ENCODE peak calls at places on chromosome 9, in nine cellular contexts. U is HFFc6, S is thoracic aorta, H is mesothelial cell of epicardium, W is endothelial cell, N is foreskin keratinocyte, L is fibroblast of mammary gland, G is pancreas, T is Peyer's patch. R is an unnamed sample.
A peak's percentile ranks its signal among the peaks of the same experiment; 100 is the strongest.

GRCh38 chr9:6655036-6655435 is 9.5 kb upstream of the GLDC start:
- DNase-seq in H (no peak), G (no peak), N (no peak), W (no peak), S (no peak), T (no peak), U (no peak), L (no peak), R (no peak)

GRCh38 chr9:110750272-110750671 is 81.7 kb downstream of the MUSK start:
- DNase-seq in S (no peak), T (no peak), N (no peak), H (no peak), W (no peak), G (peak; percentile 9), L (peak; percentile 79), U (no peak), R (no peak)

GRCh38 chr9:137788561-137789294 is 88.9 kb upstream of the CACNA1B start:
- DNase-seq in S (no peak), N (no peak), L (no peak), W (no peak), U (no peak), G (no peak), T (peak; percentile 89), H (no peak), R (no peak)

GRCh38 chr9:32551491-32552049 is 557 bp upstream of the SMIM27 start:
- DNase-seq in W (peak; percentile 28), U (no peak), N (no peak), L (peak; percentile 45), H (no peak), G (peak; percentile 28), T (peak; percentile 61), S (no peak), R (peak; percentile 39)

GRCh38 chr9:108477538-108478006 is 378.2 kb downstream of the ACTL7B start:
- DNase-seq in L (peak; percentile 95), W (no peak), S (no peak), H (no peak), U (peak; percentile 82), T (no peak), G (no peak), N (peak; percentile 82), R (no peak)

GRCh38 chr9:114000063-114000454 is 78.0 kb downstream of the AMBP start:
- DNase-seq in S (no peak), N (no peak), L (no peak), W (no peak), H (no peak), U (no peak), T (peak; percentile 10), G (no peak), R (no peak)

GRCh38 chr9:101705135-101705661 is 33.2 kb downstream of the GRIN3A start:
- DNase-seq in U (no peak), S (no peak), W (peak; percentile 43), N (no peak), L (peak; percentile 19), H (peak; percentile 18), T (peak; percentile 63), G (peak; percentile 9), R (no peak)

GRCh38 chr9:91101598-91102168 is 260.0 kb downstream of the AUH start:
- DNase-seq in T (no peak), G (no peak), W (no peak), L (no peak), U (no peak), S (no peak), N (no peak), H (no peak), R (no peak)

GRCh38 chr9:16501098-16501663 is 369.3 kb downstream of the BNC2 start:
- DNase-seq in S (no peak), H (no peak), G (no peak), W (no peak), U (peak; percentile 64), T (no peak), L (peak; percentile 77), N (peak; percentile 75), R (no peak)

GRCh38 chr9:83596899-83597504 is 25.9 kb upstream of the IDNK start:
- DNase-seq in S (no peak), G (peak; percentile 44), U (peak; percentile 7), W (peak; percentile 63), N (no peak), T (no peak), H (no peak), L (peak; percentile 31), R (peak; percentile 64)

GRCh38 chr9:125763373-125763772 is 16.2 kb downstream of the PBX3 start:
- DNase-seq in S (no peak), N (peak; percentile 57), G (no peak), T (no peak), H (no peak), L (no peak), W (no peak), U (no peak), R (no peak)

GRCh38 chr9:107486674-107487520 is 2.7 kb downstream of the KLF4 start:
- DNase-seq in W (no peak), L (peak; percentile 12), N (no peak), U (no peak), S (no peak), T (peak; percentile 52), G (no peak), H (no peak), R (no peak)

GRCh38 chr9:74304598-74304997 is 192.5 kb upstream of the RORB start:
- DNase-seq in S (no peak), T (no peak), W (no peak), L (no peak), N (no peak), G (no peak), H (no peak), U (no peak), R (no peak)

GRCh38 chr9:69027355-69028097 is 8.0 kb upstream of the FXN start:
- DNase-seq in L (peak; percentile 54), N (peak; percentile 20), T (no peak), U (peak; percentile 36), S (no peak), W (peak; percentile 43), G (peak; percentile 43), H (no peak), R (peak; percentile 67)

DNA sequence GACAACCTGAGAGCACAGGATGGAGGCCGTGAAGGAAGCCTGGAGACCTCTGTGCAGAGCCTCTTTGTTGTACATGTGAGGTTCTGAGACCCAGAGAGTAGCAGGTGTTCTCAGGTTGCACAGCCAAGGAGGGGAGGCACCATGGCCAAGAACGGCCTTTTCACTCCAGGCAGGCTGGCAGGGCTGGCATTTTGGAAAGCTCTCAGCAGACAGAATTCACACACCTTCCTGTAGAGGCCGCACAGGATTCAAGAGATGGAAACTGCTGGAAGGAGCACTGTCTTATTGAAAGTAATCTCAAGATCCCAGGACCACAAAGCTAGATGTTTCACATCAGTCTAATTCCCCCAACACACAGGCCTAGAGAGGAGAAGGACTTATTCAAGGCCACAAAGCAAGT is 52.8 kb upstream of the XPA start:
- DNase-seq in T (no peak), U (no peak), L (no peak), H (no peak), G (no peak), N (no peak), S (no peak), W (no peak), R (no peak)
- TF ChIP-seq CTCF in T (no peak), U (peak; percentile 28), L (no peak), H (no peak), G (no peak), N (peak; percentile 48), S (no peak), W (no peak), R (no peak)

DNA sequence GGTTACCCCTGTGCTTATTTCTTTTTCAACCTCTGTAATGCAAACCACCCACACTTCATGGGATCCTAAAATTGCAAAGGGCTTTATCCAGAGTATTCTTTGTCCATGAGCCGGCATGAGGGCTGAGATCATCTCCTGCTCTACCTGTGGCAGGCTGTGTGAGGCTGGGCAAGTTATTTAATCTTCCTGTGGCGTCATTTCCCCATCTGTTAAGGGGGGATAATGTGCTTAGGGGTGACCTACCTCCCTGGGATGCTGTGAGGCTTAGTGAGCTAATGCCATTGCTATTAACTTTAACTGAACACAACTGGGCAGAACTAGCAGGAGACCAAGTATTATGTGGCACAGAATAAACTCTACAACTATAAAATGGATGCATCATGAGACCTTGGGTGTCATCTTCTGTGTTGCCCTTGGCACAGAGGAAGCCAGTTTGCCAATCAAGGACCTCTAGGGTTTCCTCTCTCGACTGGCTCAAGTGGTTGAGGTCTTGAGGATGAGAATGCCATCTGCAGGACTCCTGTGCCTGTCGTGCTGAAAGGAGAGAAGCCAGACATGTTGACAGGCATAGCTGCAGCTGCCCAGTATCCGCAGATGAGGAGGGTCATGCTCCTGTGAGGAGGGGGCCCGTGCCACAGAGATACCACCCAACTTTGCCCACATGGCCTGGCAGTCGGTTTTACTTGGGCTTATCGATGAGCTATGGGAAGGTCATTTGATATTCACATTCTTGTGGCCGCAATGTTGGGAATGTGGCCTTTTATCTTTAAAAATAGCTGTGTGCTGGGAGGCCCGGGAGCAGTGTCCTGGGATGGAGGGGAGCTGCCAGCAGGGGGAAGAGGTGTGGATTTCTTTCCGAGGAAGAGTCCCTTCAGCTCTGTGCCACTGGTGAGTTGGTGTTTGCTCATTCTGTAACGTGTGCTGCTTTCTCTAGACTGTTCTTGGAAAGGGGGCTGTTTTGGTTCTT is 17.2 kb downstream of the FRMPD1 start:
- DNase-seq in U (no peak), N (no peak), S (no peak), W (peak; percentile 18), L (no peak), T (no peak), H (no peak), G (no peak), R (no peak)
- TF ChIP-seq CTCF in U (no peak), N (peak; percentile 19), S (no peak), W (no peak), L (peak; percentile 6), T (no peak), H (no peak), G (no peak), R (no peak)

DNA sequence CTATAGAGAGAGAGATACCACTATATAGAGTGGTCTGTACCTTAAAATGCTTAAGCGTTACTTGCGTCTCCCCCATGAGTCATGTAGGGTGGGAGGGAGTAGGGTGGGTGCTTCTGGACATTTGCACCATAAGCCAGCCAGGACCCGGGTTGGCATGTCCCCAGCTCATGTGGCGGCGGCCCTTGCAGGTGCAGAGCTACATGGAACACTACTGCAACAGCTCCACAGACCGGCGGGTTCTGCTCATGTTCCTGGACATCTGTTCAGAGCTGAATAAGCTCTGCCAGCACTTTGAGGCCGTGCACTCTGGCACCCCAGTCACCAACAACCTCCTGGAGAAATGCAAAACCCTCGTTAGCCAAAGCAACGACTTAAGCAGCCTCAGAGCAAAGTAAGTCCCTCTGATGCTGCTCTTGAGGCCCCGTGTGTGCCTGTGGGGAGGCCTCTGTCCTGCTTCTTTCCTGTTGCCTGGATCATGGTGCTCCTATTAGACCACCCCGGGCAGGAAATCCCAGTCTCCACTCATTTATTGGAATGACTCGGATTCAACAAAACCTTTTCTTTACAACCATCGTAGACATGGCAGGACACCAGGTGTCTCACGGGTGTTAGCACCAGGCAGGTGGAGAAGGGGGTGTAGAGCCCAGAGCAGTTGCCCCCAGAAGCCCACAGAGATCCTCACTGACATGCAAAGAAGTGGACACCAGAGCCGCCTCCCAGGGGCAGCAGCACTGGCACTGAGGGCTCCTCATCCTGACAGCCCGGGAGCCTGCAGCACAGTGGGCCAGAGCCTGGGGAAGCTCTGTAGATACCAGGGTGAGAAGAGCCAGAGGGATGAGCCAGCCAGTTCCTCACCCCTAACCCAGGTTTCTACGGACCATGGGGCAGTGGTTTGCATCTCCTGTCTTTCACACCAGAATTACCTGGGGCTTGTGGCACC is 8.8 kb downstream of the SPACA9 start:
- DNase-seq in N (no peak), U (no peak), L (no peak), W (no peak), S (no peak), G (no peak), T (peak; percentile 2), H (no peak), R (no peak)
- TF ChIP-seq CTCF in N (no peak), U (no peak), L (no peak), W (no peak), S (no peak), G (no peak), T (no peak), H (no peak), R (no peak)

GRCh38 chr9:118438805-118439204 is 734.6 kb downstream of the TLR4 start:
- DNase-seq in T (no peak), H (no peak), N (no peak), W (no peak), U (no peak), L (no peak), S (no peak), G (no peak), R (no peak)
- TF ChIP-seq CTCF in T (no peak), H (no peak), N (no peak), W (no peak), U (no peak), L (no peak), S (no peak), G (no peak), R (no peak)

R was measured in GM13977.